ENCODE peak calls at places on chromosomes 16 and 17, in eight cellular contexts. I is fibroblast of lung; L is adrenal gland; H is effector memory CD4-positive, alpha-beta T cell; U is HT1080; G is choroid plexus epithelial cell; X is T-helper 22 cell; M is PC-9. W is an unnamed sample.

GRCh38 chr17:79626156-79626890 is 15.5 kb upstream of the RBFOX3 start:
- DNase-seq in L (no peak), H (no peak), M (no peak), I (no peak), U (no peak), X (no peak), G (no peak), W (no peak)

GRCh38 chr17:77435272-77436057 is 294.7 kb downstream of the SEC14L1 start:
- DNase-seq in X (peak), M (no peak), U (no peak), I (no peak), G (no peak), H (no peak), L (no peak), W (no peak)

GRCh38 chr17:79740413-79740812 is 9.7 kb downstream of the ENPP7 start:
- DNase-seq in G (peak), X (no peak), M (no peak), L (no peak), H (no peak), I (peak), U (no peak), W (no peak)

GRCh38 chr16:20612551-20613470 is 36.6 kb upstream of the ACSM2B start:
- DNase-seq in M (no peak), X (no peak), H (no peak), I (no peak), G (no peak), U (peak), L (no peak), W (no peak)

GRCh38 chr16:54397190-54397835 is 110.7 kb upstream of the IRX3 start:
- DNase-seq in X (no peak), G (peak), I (peak), M (no peak), L (no peak), U (peak), H (no peak), W (no peak)

GRCh38 chr17:32930512-32930911 is 2.6 kb downstream of the TMEM98 start:
- DNase-seq in U (no peak), X (no peak), I (no peak), L (no peak), G (no peak), M (no peak), H (no peak), W (no peak)

GRCh38 chr17:40313660-40314556 is 4.9 kb downstream of the RARA start:
- DNase-seq in U (no peak), M (no peak), X (no peak), H (no peak), I (peak), L (no peak), G (no peak), W (no peak)

GRCh38 chr16:1054660-1055556 is 17.6 kb upstream of the SSTR5 start:
- DNase-seq in X (no peak), M (no peak), H (no peak), U (peak), G (peak), I (peak), L (peak), W (no peak)

GRCh38 chr17:46771601-46772012 is 46.9 kb downstream of the WNT3 start:
- DNase-seq in L (no peak), U (no peak), H (no peak), G (peak), I (peak), M (no peak), X (no peak), W (no peak)

GRCh38 chr17:29615492-29616299 is 7.0 kb downstream of the CORO6 start:
- DNase-seq in I (peak), X (peak), H (peak), G (peak), U (no peak), L (peak), M (no peak), W (no peak)

GRCh38 chr16:84084570-84085270 is 32.0 kb downstream of the MBTPS1 start:
- DNase-seq in I (peak), G (peak), X (peak), M (peak), L (peak), U (peak), H (peak), W (no peak)

GRCh38 chr16:58399718-58400633 is 7.7 kb downstream of the GINS3 start:
- DNase-seq in H (no peak), X (no peak), M (no peak), G (no peak), U (peak), L (no peak), I (peak), W (no peak)

W was measured in glomerular endothelial cell.